ENCODE peak calls at places on chromosome 2, in four cellular contexts. L is mammary epithelial cell, W is tibial nerve, D is brain microvascular endothelial cell. E is an unnamed sample.

GRCh38 chr2:66434679-66435548 is at the start of gene MEIS1:
- DNase-seq in L (peak; percentile 95), W (peak; percentile 86), D (peak; percentile 75), E (peak; percentile 96)

GRCh38 chr2:109710505-109711229 is 83.4 kb upstream of the RGPD5 start:
- DNase-seq in L (no peak), W (no peak), D (no peak), E (peak; percentile 28)

GRCh38 chr2:221530653-221531037 is 41.5 kb downstream of the EPHA4 start:
- DNase-seq in L (no peak), W (no peak), D (no peak), E (no peak)

GRCh38 chr2:73536133-73536532 is 106.1 kb downstream of the NAT8 start:
- DNase-seq in L (no peak), W (no peak), D (no peak), E (no peak)

GRCh38 chr2:216689397-216689796 is 6.0 kb downstream of the IGFBP5 start:
- DNase-seq in L (no peak), W (no peak), D (no peak), E (no peak)

GRCh38 chr2:30268296-30268871 is 37.0 kb downstream of the LBH start:
- DNase-seq in L (no peak), W (no peak), D (no peak), E (no peak)

GRCh38 chr2:10124538-10125045 is 2.1 kb downstream of the RRM2 start:
- DNase-seq in L (peak; percentile 61), W (peak; percentile 78), D (peak; percentile 79), E (peak; percentile 33)

GRCh38 chr2:156329922-156330726 is 2.4 kb downstream of the NR4A2 start:
- DNase-seq in L (no peak), W (no peak), D (no peak), E (no peak)

GRCh38 chr2:172239944-172240590 is 137.4 kb upstream of the DLX2 start:
- DNase-seq in L (peak; percentile 51), W (no peak), D (no peak), E (no peak)

DNA sequence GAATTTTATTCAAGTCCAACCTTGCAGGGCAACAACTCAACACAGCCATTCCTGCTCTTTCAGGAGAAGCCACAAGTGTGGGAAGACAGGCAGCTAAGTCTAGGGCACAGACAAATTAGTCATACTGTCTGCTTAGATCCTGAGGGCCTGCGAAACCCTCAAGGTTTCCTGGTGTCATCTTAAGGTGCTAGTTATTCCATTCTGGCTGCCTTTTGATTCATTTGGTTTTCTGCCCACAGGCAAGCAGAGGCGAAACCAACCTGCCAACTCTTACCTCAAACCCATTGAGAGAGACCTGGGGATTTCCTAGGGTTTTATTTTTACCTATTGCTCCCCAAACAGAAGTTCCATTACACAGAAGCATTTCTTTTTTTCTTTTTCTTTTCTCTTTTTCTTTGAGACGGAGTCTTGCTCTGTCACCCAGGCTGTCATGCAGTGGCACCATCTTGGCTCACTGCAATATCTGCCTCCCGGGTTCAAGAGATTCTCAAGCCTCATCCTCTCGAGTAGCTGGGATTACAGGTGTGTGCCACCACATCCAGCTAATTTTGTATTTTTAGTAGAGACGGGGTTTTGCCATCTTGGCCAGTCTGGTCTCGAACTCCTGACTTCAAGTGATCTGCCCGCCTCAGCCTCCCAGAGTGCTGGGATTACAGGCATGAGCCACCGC is 23.7 kb upstream of the SCYGR1 start:
- DNase-seq in L (peak; percentile 98), W (no peak), D (peak; percentile 70), E (no peak)
- H3K27ac ChIP-seq in L (peak overlapping the region; percentile 87), W (no peak overlapping the region), D (no peak overlapping the region), E (no peak overlapping the region)

GRCh38 chr2:134433469-134433868 is 179.6 kb downstream of the MGAT5 start:
- DNase-seq in L (no peak), W (no peak), D (no peak), E (no peak)
- H3K27ac ChIP-seq in L (no peak overlapping the region), W (no peak overlapping the region), D (no peak overlapping the region), E (no peak overlapping the region)

DNA sequence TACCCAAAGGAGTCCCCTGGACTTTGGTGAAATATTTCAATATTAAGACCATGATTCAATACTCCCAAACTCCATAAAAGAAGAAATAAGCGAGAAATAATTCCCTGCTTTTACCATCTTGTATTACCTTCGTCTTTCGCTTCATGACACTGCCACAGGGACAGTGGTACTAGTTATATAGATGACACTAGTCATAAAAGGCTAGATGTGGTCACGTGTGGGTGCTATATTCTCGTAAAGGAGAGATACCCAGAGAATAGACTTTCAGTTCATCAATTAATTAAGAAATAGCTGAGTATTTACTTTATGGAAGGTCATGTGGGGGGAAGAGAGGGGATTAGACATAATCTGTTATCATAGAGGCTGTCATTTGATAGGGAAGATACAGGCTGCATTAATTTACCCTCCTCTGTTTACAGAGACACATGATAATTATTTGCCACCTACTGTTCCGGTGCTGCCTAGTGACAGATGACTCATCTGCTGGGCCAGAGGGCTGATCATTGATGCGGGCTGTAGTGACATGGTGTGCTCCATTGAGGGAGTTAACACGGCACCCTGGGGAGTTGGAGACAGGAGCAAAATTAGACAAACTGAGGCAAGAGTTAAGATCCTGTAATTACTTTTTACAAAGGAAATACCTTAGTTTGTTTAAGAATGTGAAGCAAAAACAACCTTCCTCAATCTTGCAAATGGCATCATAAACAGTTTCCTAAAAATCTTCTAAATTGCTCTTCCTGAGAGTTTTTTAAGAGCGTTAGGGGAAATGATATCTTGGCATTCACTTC is 78.2 kb upstream of the ITGB6 start:
- DNase-seq in L (no peak), W (no peak), D (no peak), E (no peak)
- H3K27ac ChIP-seq in L (no peak overlapping the region), W (no peak overlapping the region), D (peak overlapping the region; percentile 15), E (no peak overlapping the region)

DNA sequence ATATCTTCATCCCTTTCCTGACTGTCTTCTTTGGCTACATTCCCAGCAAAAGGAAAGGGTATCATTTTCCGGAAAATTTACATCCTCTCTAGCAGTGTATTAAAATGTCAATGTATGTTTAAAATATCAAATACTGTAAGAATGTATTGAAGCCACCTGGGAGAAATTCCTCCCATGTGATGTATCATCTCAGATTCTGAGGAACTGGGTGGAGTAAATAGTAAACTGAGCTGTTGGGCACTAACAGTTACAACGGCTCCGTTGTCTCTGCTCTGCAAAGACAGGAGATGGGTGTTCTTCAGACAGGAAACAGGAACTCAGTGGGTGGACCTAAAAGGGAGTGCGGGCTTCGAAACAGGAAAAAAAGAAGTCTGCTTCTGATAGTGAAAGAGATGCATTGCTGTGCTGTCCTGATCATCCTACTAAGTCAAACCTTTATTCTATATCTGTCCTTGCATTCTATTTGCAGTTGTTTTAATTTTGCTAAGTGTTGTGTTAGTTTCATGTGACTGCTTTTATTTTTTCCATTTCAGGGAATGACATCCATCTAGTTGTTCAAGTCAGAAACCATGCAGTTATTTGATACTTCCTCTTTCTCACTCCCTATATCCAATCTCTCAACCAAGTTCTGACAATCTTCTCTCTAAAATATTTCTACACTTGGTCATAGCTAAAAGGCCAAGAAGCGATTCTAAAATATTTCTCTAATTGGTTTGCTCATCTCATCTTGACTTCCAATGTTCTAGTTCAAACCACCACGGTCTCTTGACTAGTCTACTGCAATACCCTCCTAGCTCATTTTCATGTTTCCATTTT is 19.4 kb downstream of the DOK1 start:
- DNase-seq in L (no peak), W (no peak), D (peak; percentile 68), E (no peak)
- H3K27ac ChIP-seq in L (no peak overlapping the region), W (no peak overlapping the region), D (peak overlapping the region; percentile 7), E (no peak overlapping the region)